ENCODE peak calls at places on chromosomes 6 and 20, in four cellular contexts. O is fibroblast of lung, K is transverse colon, D is pancreas. H is an unnamed sample.

GRCh38 chr20:38239406-38239805 is 21.1 kb downstream of the KIAA1755 start:
- DNase-seq in O (no peak), K (no peak), D (no peak), H (no peak)

GRCh38 chr6:35933844-35934243 is 12.9 kb upstream of the SRPK1 start:
- DNase-seq in O (no peak), K (no peak), D (no peak), H (no peak)

GRCh38 chr20:577167-577791 is 32.8 kb downstream of the TCF15 start:
- DNase-seq in O (no peak), K (no peak), D (no peak), H (peak; percentile 58)

GRCh38 chr6:117072134-117072533 is 193.2 kb upstream of the VGLL2 start:
- DNase-seq in O (no peak), K (no peak), D (peak; percentile 25), H (no peak)

GRCh38 chr6:66421570-66421969 is 714.5 kb upstream of the EYS start:
- DNase-seq in O (no peak), K (no peak), D (no peak), H (peak; percentile 46)

GRCh38 chr20:47089151-47089550 is 194.5 kb downstream of the EYA2 start:
- DNase-seq in O (no peak), K (no peak), D (no peak), H (no peak)

GRCh38 chr6:124719951-124720350 is 242.3 kb upstream of the RNF217 start:
- DNase-seq in O (no peak), K (no peak), D (no peak), H (no peak)

GRCh38 chr20:38430679-38431325 is 4.3 kb downstream of the SNHG17 start:
- DNase-seq in O (peak; percentile 20), K (no peak), D (no peak), H (no peak)

GRCh38 chr6:70415660-70416059 is 2.4 kb downstream of the FAM135A start:
- DNase-seq in O (peak; percentile 8), K (no peak), D (no peak), H (no peak)

GRCh38 chr6:147820520-147820919 is 312.0 kb downstream of the SAMD5 start:
- DNase-seq in O (no peak), K (no peak), D (no peak), H (no peak)

GRCh38 chr6:108592371-108593337 is 31.9 kb downstream of the FOXO3 start:
- DNase-seq in O (peak; percentile 97), K (peak; percentile 70), D (no peak), H (no peak)

GRCh38 chr6:14305629-14306028 is 188.1 kb downstream of the CD83 start:
- DNase-seq in O (no peak), K (no peak), D (no peak), H (no peak)

GRCh38 chr6:43967692-43968091 is 159.6 kb downstream of the MRPL14 start:
- DNase-seq in O (no peak), K (no peak), D (no peak), H (no peak)

GRCh38 chr6:151089916-151090443 is 149.8 kb upstream of the AKAP12 start:
- DNase-seq in O (no peak), K (no peak), D (no peak), H (no peak)

GRCh38 chr6:119349341-119350201 is at the start of gene MAN1A1:
- DNase-seq in O (peak; percentile 75), K (peak; percentile 93), D (peak; percentile 90), H (peak; percentile 83)

GRCh38 chr20:57724610-57725405 is 15.0 kb upstream of the PMEPA1 start:
- DNase-seq in O (no peak), K (no peak), D (no peak), H (no peak)

GRCh38 chr6:150140236-150140969 is 2.4 kb upstream of the PPP1R14C start:
- DNase-seq in O (no peak), K (no peak), D (no peak), H (no peak)

GRCh38 chr6:162580619-162581018 is 146.9 kb downstream of the PRKN start:
- DNase-seq in O (no peak), K (no peak), D (no peak), H (no peak)

GRCh38 chr20:56762401-56762800 is 133.3 kb downstream of the TFAP2C start:
- DNase-seq in O (no peak), K (no peak), D (no peak), H (no peak)

GRCh38 chr6:112781236-112781635 is 434.1 kb downstream of the RFPL4B start:
- DNase-seq in O (peak; percentile 51), K (no peak), D (no peak), H (no peak)

GRCh38 chr20:57947421-57948176 is 237.8 kb upstream of the PMEPA1 start:
- DNase-seq in O (peak; percentile 92), K (no peak), D (no peak), H (no peak)

GRCh38 chr20:4341804-4342560 is 326.6 kb upstream of the RNF24 start:
- DNase-seq in O (peak; percentile 90), K (no peak), D (no peak), H (peak; percentile 10)

GRCh38 chr20:46303176-46303956 is 4.9 kb downstream of the CDH22 start:
- DNase-seq in O (no peak), K (no peak), D (no peak), H (no peak)

GRCh38 chr6:89372506-89372901 is 20.0 kb upstream of the UBE2J1 start:
- DNase-seq in O (no peak), K (peak; percentile 12), D (no peak), H (no peak)

GRCh38 chr6:135073757-135074393 is 19.3 kb upstream of the HBS1L start:
- DNase-seq in O (no peak), K (no peak), D (no peak), H (no peak)

GRCh38 chr6:155292711-155293110 is 21.6 kb downstream of the TFB1M start:
- DNase-seq in O (no peak), K (no peak), D (no peak), H (no peak)

GRCh38 chr6:19204445-19204844 is 632.7 kb upstream of the ID4 start:
- DNase-seq in O (no peak), K (no peak), D (no peak), H (no peak)

GRCh38 chr20:46735436-46735835 is 26.0 kb downstream of the SLC2A10 start:
- DNase-seq in O (no peak), K (no peak), D (no peak), H (no peak)

GRCh38 chr6:17200395-17200794 is 80.8 kb upstream of the RBM24 start:
- DNase-seq in O (no peak), K (no peak), D (no peak), H (no peak)

GRCh38 chr6:163579880-163580295 is 165.4 kb downstream of the QKI start:
- DNase-seq in O (peak; percentile 45), K (no peak), D (no peak), H (no peak)

GRCh38 chr6:151240036-151240685 is 394 bp downstream of the AKAP12 start:
- DNase-seq in O (peak; percentile 82), K (peak; percentile 72), D (peak; percentile 30), H (peak; percentile 95)

GRCh38 chr6:101845172-101845571 is 451.7 kb downstream of the GRIK2 start:
- DNase-seq in O (no peak), K (no peak), D (no peak), H (no peak)

GRCh38 chr6:95185874-95186273 is 391.5 kb upstream of the MANEA start:
- DNase-seq in O (no peak), K (no peak), D (no peak), H (no peak)

GRCh38 chr20:2849529-2849928 is 9.0 kb downstream of the VPS16 start:
- DNase-seq in O (no peak), K (no peak), D (no peak), H (no peak)

GRCh38 chr6:89934685-89935366 is 40.6 kb downstream of the GJA10 start:
- DNase-seq in O (no peak), K (no peak), D (no peak), H (no peak)

GRCh38 chr20:21325296-21325695 is 22.2 kb downstream of the XRN2 start:
- DNase-seq in O (peak; percentile 24), K (no peak), D (no peak), H (no peak)

GRCh38 chr6:84280030-84280429 is 52.6 kb upstream of the CEP162 start:
- DNase-seq in O (peak; percentile 27), K (no peak), D (no peak), H (no peak)

GRCh38 chr20:59661621-59662020 is 57.3 kb downstream of the PHACTR3 start:
- DNase-seq in O (no peak), K (no peak), D (no peak), H (no peak)
- H3K9me3 ChIP-seq in O (no peaks in the 10 kb centered on the region), K (peaks cover 19% of the 10 kb centered on the region), D (peaks cover 9% of the 10 kb centered on the region), H (peaks cover 2% of the 10 kb centered on the region)

GRCh38 chr6:11427091-11427739 is 110.3 kb upstream of the TMEM170B start:
- DNase-seq in O (no peak), K (no peak), D (no peak), H (no peak)
- H3K4me1 ChIP-seq in O (peaks cover 16% of the 10 kb centered on the region), K (no peaks in the 10 kb centered on the region), D (no peaks in the 10 kb centered on the region), H (peaks cover 32% of the 10 kb centered on the region)

GRCh38 chr20:63698739-63699465 is 2.5 kb downstream of the TNFRSF6B start:
- DNase-seq in O (peak; percentile 92), K (peak; percentile 35), D (peak; percentile 45), H (no peak)
- H3K4me3 ChIP-seq in O (no peak overlapping the region), K (no peak overlapping the region), D (no peak overlapping the region), H (no peak overlapping the region)

DNA sequence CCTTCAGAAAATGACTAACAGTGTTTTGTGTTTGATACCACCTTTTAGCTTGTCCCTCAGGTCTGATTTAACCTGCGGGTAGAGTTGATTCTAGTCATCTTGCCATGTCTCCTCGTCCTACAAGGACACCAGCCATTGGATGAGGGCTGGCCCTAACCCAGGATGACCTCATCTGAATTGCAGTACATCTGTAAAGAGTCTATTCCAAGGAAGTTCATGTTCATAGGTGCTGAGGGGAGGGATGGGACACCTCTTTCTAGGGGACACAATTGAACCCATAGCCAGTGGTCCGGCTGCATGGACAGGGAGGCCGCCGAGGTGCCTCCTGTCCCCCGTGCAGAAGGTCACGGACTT is 52.0 kb upstream of the DACT2 start:
- DNase-seq in O (no peak), K (no peak), D (no peak), H (no peak)
- H3K9me3 ChIP-seq in O (no peaks in the 10 kb centered on the region), K (no peaks in the 10 kb centered on the region), D (no peaks in the 10 kb centered on the region), H (no peaks in the 10 kb centered on the region)

DNA sequence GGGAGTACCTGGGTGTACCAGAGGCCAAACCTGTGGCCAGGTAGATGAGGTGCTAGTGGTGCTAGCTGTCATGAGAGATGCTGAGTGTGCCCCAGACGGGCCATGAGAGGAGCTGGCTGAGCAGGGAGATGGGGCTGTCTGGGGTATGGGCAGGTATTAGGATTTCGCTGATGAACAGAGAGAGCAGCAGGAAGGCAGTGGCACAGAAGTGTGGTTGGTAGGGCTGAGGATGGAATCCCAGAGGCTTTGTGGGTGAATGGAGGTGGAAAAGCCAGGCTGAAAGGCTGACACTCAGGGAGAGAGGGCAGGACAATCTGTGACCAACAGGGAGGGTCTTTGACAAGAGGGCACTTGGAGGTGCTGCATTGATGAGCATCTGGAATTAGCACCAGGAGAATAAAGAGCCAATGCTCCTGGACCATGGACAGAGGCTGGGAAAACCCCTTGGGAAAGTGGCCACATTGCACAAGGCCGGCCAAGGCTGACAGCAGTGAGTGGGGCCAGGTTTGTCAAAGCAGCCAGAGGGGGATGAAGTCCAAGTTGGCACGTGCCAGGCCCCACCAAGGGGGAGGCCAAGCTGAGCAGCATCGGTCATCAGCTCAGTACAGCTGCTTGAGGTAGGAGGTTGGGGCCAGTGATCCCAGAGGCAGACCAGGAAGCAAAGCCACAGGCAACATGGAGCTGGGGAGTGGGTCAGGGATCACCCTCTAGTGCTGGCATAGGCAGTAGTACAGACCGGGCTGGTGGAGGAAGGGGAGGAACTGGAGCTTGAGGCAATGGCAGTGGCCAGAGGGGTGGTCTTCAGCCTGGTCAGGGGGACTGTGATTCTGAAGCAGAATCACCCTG is 19.7 kb upstream of the SGK2 start:
- DNase-seq in O (no peak), K (no peak), D (peak; percentile 68), H (no peak)
- H3K4me1 ChIP-seq in O (no peaks in the 10 kb centered on the region), K (no peaks in the 10 kb centered on the region), D (peaks cover 6% of the 10 kb centered on the region), H (no peaks in the 10 kb centered on the region)